ENCODE peak calls at places on chromosomes 5 and 9, in ten cellular contexts. G is HL-60; S is RPMI7951; L is activated CD4-positive, alpha-beta T cell treated with anti-CD3 and anti-CD28 coated beads, Interleukin-2, amount 50 U/mL, for 1 hour; Z is body of pancreas; I is M059J; C is mesothelial cell of epicardium; Y is aorta; K is NCI-H2107; Q is activated CD8-positive, alpha-beta memory T cell treated with anti-CD3 and anti-CD28 coated beads for 24 hours. J is an unnamed sample.

GRCh38 chr5:32283539-32284377 is 29.0 kb downstream of the MTMR12 start:
- DNase-seq in C (no peak), K (no peak), Q (no peak), Z (no peak), I (peak), Y (no peak), G (no peak), L (no peak), S (peak), J (peak)

GRCh38 chr5:42929871-42930270 is 110.2 kb downstream of the ANXA2R start:
- DNase-seq in I (peak), Z (no peak), G (no peak), Q (no peak), C (no peak), L (no peak), Y (no peak), S (peak), K (no peak), J (no peak)

GRCh38 chr5:93359296-93359957 is 221.6 kb downstream of the NR2F1-AS1 start:
- DNase-seq in S (peak), Y (no peak), G (no peak), L (no peak), Q (no peak), I (peak), Z (peak), K (no peak), C (no peak), J (peak)

GRCh38 chr5:167565555-167565954 is 725.9 kb upstream of the WWC1 start:
- DNase-seq in Z (no peak), G (no peak), K (no peak), I (peak), L (no peak), S (peak), Q (no peak), C (no peak), Y (no peak), J (peak)

GRCh38 chr5:157160001-157160400 is 6.1 kb downstream of the GARIN3 start:
- DNase-seq in I (no peak), Z (no peak), L (peak), Y (no peak), Q (peak), K (no peak), S (no peak), C (no peak), G (no peak), J (no peak)

GRCh38 chr5:39411051-39411450 is 13.7 kb downstream of the DAB2 start:
- DNase-seq in I (peak), Z (no peak), K (no peak), Q (no peak), C (no peak), S (peak), Y (no peak), L (no peak), G (no peak), J (peak)

GRCh38 chr5:126368239-126368812 is 54.9 kb upstream of the GRAMD2B start:
- DNase-seq in C (no peak), S (no peak), Z (peak), Q (no peak), L (no peak), K (no peak), Y (no peak), I (peak), G (no peak), J (no peak)

GRCh38 chr5:133405275-133406034 is 206.9 kb downstream of the FSTL4 start:
- DNase-seq in C (peak), I (no peak), Y (no peak), K (no peak), Q (peak), L (no peak), Z (no peak), S (no peak), G (no peak), J (no peak)

GRCh38 chr9:129490583-129491485 is 130.1 kb downstream of the C9orf50 start:
- DNase-seq in Y (no peak), I (peak), G (no peak), Z (peak), L (no peak), K (no peak), S (no peak), Q (no peak), C (no peak), J (no peak)

GRCh38 chr5:132608107-132608506 is 49.9 kb upstream of the IL13 start:
- DNase-seq in S (no peak), G (no peak), Q (no peak), L (no peak), C (no peak), K (no peak), Z (no peak), Y (no peak), I (no peak), J (no peak)

GRCh38 chr5:60843693-60844428 is at the start of gene ELOVL7:
- DNase-seq in S (peak), C (peak), Q (peak), K (peak), G (no peak), I (peak), L (peak), Y (peak), Z (peak), J (peak)

GRCh38 chr5:61293051-61293450 is 39.0 kb upstream of the ZSWIM6 start:
- DNase-seq in S (no peak), K (no peak), Q (no peak), I (no peak), G (no peak), C (no peak), Y (no peak), Z (peak), L (no peak), J (no peak)

GRCh38 chr5:2156358-2157059 is 273.8 kb upstream of the IRX4 start:
- DNase-seq in Q (no peak), C (no peak), Y (peak), S (no peak), G (no peak), Z (no peak), L (no peak), K (no peak), I (peak), J (no peak)

GRCh38 chr5:158727108-158727507 is 372.6 kb downstream of the EBF1 start:
- DNase-seq in Y (no peak), Z (no peak), L (no peak), C (no peak), S (peak), K (no peak), G (no peak), Q (no peak), I (peak), J (no peak)

GRCh38 chr9:95641591-95641990 is 124.8 kb upstream of the PTCH1 start:
- DNase-seq in Y (no peak), K (no peak), Z (peak), L (no peak), I (peak), S (peak), G (no peak), C (no peak), Q (no peak), J (peak)

GRCh38 chr9:98742325-98743280 is 33.9 kb upstream of the GABBR2 start:
- DNase-seq in G (no peak), L (no peak), Y (no peak), S (no peak), I (peak), Z (no peak), K (no peak), C (no peak), Q (no peak), J (peak)

GRCh38 chr5:108303086-108303485 is 78.8 kb downstream of the FBXL17 start:
- DNase-seq in Z (no peak), G (no peak), C (no peak), Y (no peak), Q (no peak), K (no peak), S (no peak), I (no peak), L (no peak), J (no peak)

GRCh38 chr5:95723632-95724369 is 7.3 kb upstream of the RHOBTB3 start:
- DNase-seq in G (no peak), Z (peak), I (peak), K (no peak), L (no peak), Y (no peak), S (no peak), C (no peak), Q (no peak), J (peak)

GRCh38 chr5:112642885-112643284 is 94.8 kb upstream of the APC start:
- DNase-seq in I (no peak), K (no peak), Q (no peak), L (no peak), G (no peak), Y (no peak), C (no peak), Z (no peak), S (no peak), J (no peak)

GRCh38 chr5:95963650-95964410 is 2.2 kb upstream of the ELL2 start:
- DNase-seq in K (no peak), Z (no peak), S (peak), C (no peak), L (no peak), I (no peak), G (no peak), Q (no peak), Y (no peak), J (peak)

GRCh38 chr9:86854898-86855523 is 92.3 kb downstream of the GAS1 start:
- DNase-seq in C (peak), Q (no peak), K (no peak), Y (no peak), S (peak), Z (peak), G (no peak), L (no peak), I (peak), J (peak)

GRCh38 chr5:39424751-39425524 is at the start of gene DAB2:
- DNase-seq in K (no peak), S (peak), Y (peak), Z (peak), C (peak), L (peak), G (peak), Q (peak), I (peak), J (peak)

GRCh38 chr5:142000709-142001484 is 11.9 kb downstream of the GNPDA1 start:
- DNase-seq in K (no peak), Q (no peak), Z (no peak), L (no peak), G (no peak), C (no peak), I (peak), Y (no peak), S (peak), J (peak)

GRCh38 chr5:172854451-172854871 is 20.4 kb downstream of the ERGIC1 start:
- DNase-seq in Q (no peak), Z (peak), L (no peak), Y (peak), C (no peak), G (no peak), K (no peak), I (no peak), S (no peak), J (no peak)

GRCh38 chr5:55226934-55227737 is at the start of gene MCIDAS:
- DNase-seq in C (peak), I (peak), Z (peak), Y (peak), K (no peak), L (peak), G (no peak), S (peak), Q (peak), J (no peak)

GRCh38 chr5:77845273-77845646 is 69.1 kb upstream of the TBCA start:
- DNase-seq in S (no peak), I (no peak), Q (no peak), Y (no peak), L (no peak), C (no peak), G (no peak), Z (no peak), K (no peak), J (no peak)

GRCh38 chr5:60023255-60023654 is 129.7 kb upstream of the PDE4D start:
- DNase-seq in I (peak), S (no peak), G (no peak), Q (no peak), C (no peak), Y (no peak), Z (no peak), L (no peak), K (no peak), J (peak)

GRCh38 chr5:108168915-108169314 is 213.0 kb downstream of the FBXL17 start:
- DNase-seq in S (peak), K (no peak), L (no peak), Z (no peak), G (no peak), C (no peak), I (no peak), Q (no peak), Y (no peak), J (no peak)

GRCh38 chr9:33677961-33678360 is 117.4 kb upstream of the PRSS3 start:
- DNase-seq in S (no peak), K (no peak), Q (no peak), Z (no peak), G (no peak), C (no peak), Y (no peak), I (no peak), L (no peak), J (no peak)

GRCh38 chr5:95973793-95974325 is 12.2 kb upstream of the ELL2 start:
- DNase-seq in I (peak), L (no peak), G (no peak), C (no peak), K (no peak), Z (no peak), S (peak), Y (no peak), Q (no peak), J (peak)

J was measured in iris pigment epithelial cell.